ENCODE peak calls at places on chromosomes 5 and 9, in five cellular contexts. D, T, A, F and X are unnamed samples.

GRCh38 chr9:91312717-91313325 is 48.9 kb downstream of the AUH start:
- ATAC-seq in D (no peak), T (peak), A (no peak), F (peak), X (no peak)

GRCh38 chr5:37834542-37835399 is 5.1 kb downstream of the GDNF start:
- ATAC-seq in D (no peak), T (no peak), A (no peak), F (no peak), X (no peak)

GRCh38 chr5:99070355-99070754 is 141.5 kb upstream of the CHD1 start:
- ATAC-seq in D (no peak), T (no peak), A (no peak), F (no peak), X (no peak)

GRCh38 chr5:35876454-35876853 is 19.8 kb downstream of the IL7R start:
- ATAC-seq in D (no peak), T (no peak), A (no peak), F (no peak), X (no peak)

GRCh38 chr5:14173419-14174234 is 30.5 kb downstream of the TRIO start:
- ATAC-seq in D (no peak), T (no peak), A (peak), F (peak), X (no peak)

GRCh38 chr5:36414869-36415282 is 113.2 kb upstream of the RANBP3L start:
- ATAC-seq in D (peak), T (no peak), A (peak), F (peak), X (no peak)

GRCh38 chr5:55027589-55027988 is 3.5 kb downstream of the GZMK start:
- ATAC-seq in D (no peak), T (no peak), A (no peak), F (no peak), X (no peak)

GRCh38 chr5:111548992-111549649 is 36.8 kb upstream of the STARD4 start:
- ATAC-seq in D (peak), T (peak), A (no peak), F (no peak), X (no peak)

GRCh38 chr5:5475967-5476366 is 53.5 kb downstream of the ICE1 start:
- ATAC-seq in D (no peak), T (no peak), A (no peak), F (no peak), X (no peak)

GRCh38 chr5:168603776-168604175 is 24.6 kb upstream of the PANK3 start:
- ATAC-seq in D (no peak), T (no peak), A (no peak), F (peak), X (no peak)

GRCh38 chr5:67774153-67774552 is 441.4 kb upstream of the PIK3R1 start:
- ATAC-seq in D (no peak), T (peak), A (peak), F (peak), X (peak)

GRCh38 chr5:88256872-88257271 is 11.8 kb downstream of the TMEM161B start:
- ATAC-seq in D (no peak), T (no peak), A (no peak), F (no peak), X (no peak)

GRCh38 chr5:127213231-127213630 is 77.4 kb upstream of the MEGF10 start:
- ATAC-seq in D (no peak), T (no peak), A (no peak), F (no peak), X (no peak)

GRCh38 chr9:95809686-95810085 is 65.8 kb upstream of the ERCC6L2 start:
- ATAC-seq in D (no peak), T (no peak), A (no peak), F (no peak), X (no peak)

GRCh38 chr9:94156549-94157407 is 72.5 kb downstream of the PTPDC1 start:
- ATAC-seq in D (peak), T (peak), A (peak), F (no peak), X (peak)

GRCh38 chr5:109990723-109991359 is 301.1 kb downstream of the MAN2A1 start:
- ATAC-seq in D (no peak), T (no peak), A (no peak), F (no peak), X (no peak)

GRCh38 chr9:74642376-74642775 is 145.2 kb downstream of the RORB start:
- ATAC-seq in D (no peak), T (no peak), A (no peak), F (no peak), X (no peak)

GRCh38 chr5:72508241-72509170 is 1.3 kb upstream of the ZNF366 start:
- ATAC-seq in D (peak), T (no peak), A (peak), F (no peak), X (no peak)

GRCh38 chr5:1763548-1763911 is 36.1 kb downstream of the MRPL36 start:
- ATAC-seq in D (peak), T (peak), A (peak), F (peak), X (no peak)
- TF ChIP-seq CTCF in D (peak), T (peak), A (peak), F (peak), X (peak)

GRCh38 chr5:79642210-79642609 is 30.0 kb downstream of the TENT2 start:
- ATAC-seq in D (no peak), T (no peak), A (peak), F (no peak), X (no peak)

GRCh38 chr5:79636981-79637733 is 24.9 kb downstream of the TENT2 start:
- ATAC-seq in D (no peak), T (no peak), A (no peak), F (no peak), X (no peak)

GRCh38 chr5:79641414-79641813 is 29.2 kb downstream of the TENT2 start:
- ATAC-seq in D (no peak), T (no peak), A (no peak), F (no peak), X (no peak)

DNA sequence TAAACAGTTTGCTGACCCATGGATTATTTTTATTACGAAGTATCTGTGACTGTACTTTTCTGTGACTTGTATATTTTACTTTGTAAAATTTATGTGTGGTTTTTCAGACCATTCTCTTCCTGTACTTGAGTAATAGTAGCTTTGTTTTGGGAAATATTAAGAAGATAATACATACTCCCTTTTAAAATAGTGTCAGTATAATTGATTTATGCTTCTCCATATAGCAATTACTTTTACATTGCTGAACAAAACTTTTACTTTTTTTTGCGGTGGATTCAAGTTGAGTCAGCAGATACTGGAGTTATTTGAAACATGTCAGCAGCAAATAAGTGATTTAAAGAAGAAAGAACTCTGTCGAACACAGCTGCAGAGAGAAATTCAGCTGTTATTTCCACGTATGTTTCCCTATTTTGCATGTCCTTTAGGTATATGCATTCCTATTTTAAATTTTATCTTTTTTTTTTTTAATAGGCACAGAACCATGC is 28.4 kb downstream of the TENT2 start:
- ATAC-seq in D (no peak), T (no peak), A (no peak), F (no peak), X (no peak)
- TF ChIP-seq POLR2A in D (no peak), T (no peak), A (no peak), F (no peak), X (no peak)

GRCh38 chr5:3684118-3684517 is 88.5 kb downstream of the IRX1 start:
- ATAC-seq in D (no peak), T (no peak), A (no peak), F (no peak), X (no peak)

GRCh38 chr5:3684771-3685354 is 89.2 kb downstream of the IRX1 start:
- ATAC-seq in D (peak), T (no peak), A (no peak), F (no peak), X (no peak)
- H3K27ac ChIP-seq in D (no peak), T (no peak), A (no peak), F (no peak), X (no peak)

DNA sequence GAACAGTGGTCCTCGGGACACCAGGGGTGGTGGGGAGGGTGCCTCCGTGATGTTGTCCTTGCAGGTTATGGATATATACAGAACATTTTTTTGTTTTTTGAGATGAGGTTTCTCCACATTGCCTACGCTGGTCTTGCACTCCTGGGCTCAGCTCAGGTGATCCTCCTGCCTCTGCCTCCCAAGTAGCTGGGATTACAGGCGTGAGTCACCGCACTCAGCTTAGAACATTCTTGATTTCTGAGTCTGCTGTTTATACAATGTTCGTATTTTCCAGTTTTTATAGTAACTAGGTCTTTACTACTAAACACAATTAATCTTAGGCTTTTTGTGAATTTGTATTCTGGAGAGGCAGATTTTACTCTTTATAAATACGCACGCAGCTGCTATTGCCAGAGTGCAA is 6.0 kb downstream of the PMPCA start:
- ATAC-seq in D (no peak), T (no peak), A (no peak), F (no peak), X (no peak)
- TF ChIP-seq CTCF in D (no peak), T (no peak), A (no peak), F (no peak), X (no peak)

DNA sequence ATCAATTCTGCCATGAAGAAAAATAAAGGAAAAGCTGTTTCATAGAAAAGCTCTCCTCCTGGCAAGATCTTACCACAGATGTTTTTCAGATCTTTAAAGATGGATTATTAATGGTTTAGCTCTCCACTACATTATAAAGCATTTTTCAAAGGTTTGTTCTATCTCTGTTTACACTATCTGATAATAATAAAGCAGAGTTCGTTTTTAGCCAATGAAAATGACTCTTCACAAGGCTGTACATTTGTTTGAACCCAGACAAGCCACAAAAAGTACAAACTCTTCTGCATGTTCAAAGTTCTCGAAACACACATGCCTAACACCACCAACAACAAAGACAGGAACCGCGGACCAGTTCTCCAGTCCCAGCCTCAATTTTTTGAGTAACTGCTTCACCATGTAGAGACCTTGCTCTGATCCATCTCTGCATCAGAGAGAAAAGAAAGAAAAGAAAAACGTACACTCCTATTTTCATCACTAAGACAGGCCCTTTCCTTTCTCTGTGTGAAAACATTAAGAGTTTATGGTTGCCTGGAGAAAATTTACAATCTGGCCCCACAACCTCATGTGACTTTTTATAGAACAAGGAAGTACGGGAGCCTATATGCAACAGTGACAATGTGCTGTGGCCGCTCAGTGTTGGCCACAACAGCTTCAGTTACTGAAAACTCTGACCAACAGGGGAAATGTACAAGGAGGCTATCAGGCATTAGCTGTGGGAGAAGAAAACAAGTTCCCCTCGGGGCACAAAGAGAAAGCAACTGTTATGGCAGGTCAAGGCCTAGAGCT is 273.1 kb upstream of the PTGER4 start:
- ATAC-seq in D (peak), T (no peak), A (peak), F (no peak), X (no peak)
- TF ChIP-seq POLR2A in D (no peak), T (no peak), A (no peak), F (no peak), X (no peak)

GRCh38 chr5:113901718-113902117 is 388.2 kb downstream of the YTHDC2 start:
- ATAC-seq in D (no peak), T (no peak), A (no peak), F (no peak), X (no peak)
- H3K27ac ChIP-seq in D (no peak), T (no peak), A (no peak), F (no peak), X (no peak)

GRCh38 chr9:89787595-89787994 is 182.8 kb downstream of the GADD45G start:
- ATAC-seq in D (no peak), T (no peak), A (no peak), F (no peak), X (no peak)
- TF ChIP-seq CTCF in D (no peak), T (no peak), A (no peak), F (no peak), X (no peak)

DNA sequence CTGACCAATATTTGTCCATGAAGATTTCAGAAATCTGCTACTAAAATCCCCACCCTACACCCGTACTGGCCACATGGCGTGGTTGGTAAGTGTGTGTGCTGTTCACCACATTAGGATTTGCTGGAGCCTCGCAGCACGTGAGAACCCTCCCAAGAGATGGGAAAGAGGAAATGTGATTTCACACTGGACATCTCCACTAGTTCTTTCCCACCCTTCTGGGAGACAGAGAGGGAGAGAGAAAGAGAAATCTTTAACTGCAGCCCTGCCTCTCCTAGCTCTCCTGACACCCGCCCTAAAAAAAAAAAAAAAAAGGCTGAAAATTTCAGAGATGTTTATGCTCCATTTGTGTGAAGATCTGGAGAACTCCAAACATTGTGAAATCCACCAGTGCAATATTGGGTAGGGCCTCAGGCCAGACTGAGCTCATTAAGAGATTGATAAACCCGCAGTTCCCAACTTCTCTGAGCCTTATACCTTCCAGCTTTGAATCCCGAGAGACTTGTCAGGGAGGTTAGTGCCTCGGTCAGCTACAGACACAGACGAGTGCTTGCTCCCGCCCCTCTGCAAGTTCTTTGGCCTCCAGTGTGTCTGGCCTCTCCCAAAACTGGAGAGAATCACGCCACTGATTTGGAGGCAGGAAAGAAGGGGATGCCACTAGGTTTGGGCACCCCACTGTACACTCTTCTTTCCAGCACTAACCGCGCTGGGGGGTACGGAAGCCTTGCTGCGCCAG is 1.9 kb downstream of the SPRY4 start:
- ATAC-seq in D (peak), T (no peak), A (no peak), F (no peak), X (peak)
- TF ChIP-seq POLR2A in D (no peak), T (no peak), A (peak), F (no peak), X (no peak)

GRCh38 chr5:65061974-65062353 is 293.2 kb downstream of the CWC27 start:
- ATAC-seq in D (no peak), T (no peak), A (no peak), F (no peak), X (no peak)

GRCh38 chr5:65066385-65066784 is 297.7 kb downstream of the CWC27 start:
- ATAC-seq in D (peak), T (no peak), A (no peak), F (no peak), X (no peak)

GRCh38 chr5:65066787-65067506 is 298.2 kb downstream of the CWC27 start:
- ATAC-seq in D (no peak), T (no peak), A (no peak), F (no peak), X (no peak)

GRCh38 chr5:65062684-65063083 is 294.0 kb downstream of the CWC27 start:
- ATAC-seq in D (no peak), T (peak), A (peak), F (no peak), X (peak)

GRCh38 chr5:65065112-65065511 is 296.4 kb downstream of the CWC27 start:
- ATAC-seq in D (no peak), T (no peak), A (no peak), F (no peak), X (no peak)
- H3K27ac ChIP-seq in D (no peak), T (no peak), A (no peak), F (no peak), X (no peak)

GRCh38 chr9:132459661-132460060 is 49.6 kb downstream of the CFAP77 start:
- ATAC-seq in D (no peak), T (no peak), A (no peak), F (no peak), X (no peak)

GRCh38 chr9:132457508-132457907 is 47.5 kb downstream of the CFAP77 start:
- ATAC-seq in D (no peak), T (no peak), A (no peak), F (no peak), X (no peak)

GRCh38 chr9:132460240-132460639 is 50.2 kb downstream of the CFAP77 start:
- ATAC-seq in D (no peak), T (no peak), A (no peak), F (no peak), X (no peak)

GRCh38 chr9:132456241-132456640 is 46.2 kb downstream of the CFAP77 start:
- ATAC-seq in D (no peak), T (no peak), A (no peak), F (no peak), X (no peak)

DNA sequence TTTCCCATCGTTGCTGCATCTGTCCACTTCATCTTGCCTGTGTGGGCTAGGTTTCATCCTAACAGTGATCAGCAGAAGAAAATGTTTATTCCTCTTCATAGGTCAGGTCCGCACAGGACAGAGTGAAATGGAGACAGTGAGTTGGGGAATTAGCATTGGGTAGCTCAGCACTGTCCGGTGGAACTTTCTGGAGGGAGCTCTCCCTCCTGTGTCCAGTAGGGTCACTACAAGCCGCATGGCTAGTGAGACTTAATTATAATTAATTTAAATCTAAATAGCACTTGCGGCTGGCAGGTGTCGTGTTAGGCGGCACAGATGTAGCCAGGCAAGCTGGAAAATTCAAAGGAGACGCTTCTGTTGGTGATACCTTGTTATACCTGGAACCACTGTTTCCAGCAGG is 48.4 kb downstream of the CFAP77 start:
- ATAC-seq in D (no peak), T (no peak), A (no peak), F (no peak), X (no peak)
- TF ChIP-seq CTCF in D (no peak), T (no peak), A (no peak), F (no peak), X (no peak)